ENCODE peak calls at places on chromosomes 13 and 19, in five cellular contexts. L, Z, U, V and I are unnamed samples.

GRCh38 chr13:81726037-81726726 is 1385.3 kb upstream of the SPRY2 start:
- DNase-seq in L (no peak), V (no peak), U (no peak), Z (no peak), I (no peak)

GRCh38 chr19:10424011-10424637 is 3.8 kb downstream of the PDE4A start:
- DNase-seq in Z (no peak), L (peak), U (peak), V (peak), I (peak)

GRCh38 chr19:13172335-13173128 is 22.3 kb downstream of the IER2 start:
- DNase-seq in L (peak), V (peak), Z (no peak), U (no peak), I (no peak)

GRCh38 chr13:110303644-110304043 is 3.3 kb downstream of the COL4A1 start:
- DNase-seq in Z (no peak), U (no peak), V (no peak), L (no peak), I (no peak)

GRCh38 chr13:97185751-97186150 is 36.4 kb upstream of the MBNL2 start:
- DNase-seq in U (no peak), V (no peak), L (no peak), Z (no peak), I (no peak)

GRCh38 chr19:11435833-11436313 is 438 bp downstream of the PRKCSH start:
- DNase-seq in Z (no peak), L (peak), U (no peak), V (peak), I (no peak)

GRCh38 chr13:77337159-77337558 is 10.3 kb upstream of the MYCBP2 start:
- DNase-seq in L (no peak), V (no peak), U (no peak), Z (no peak), I (no peak)

GRCh38 chr19:7899751-7900352 is 3.8 kb upstream of the MAP2K7 start:
- DNase-seq in V (no peak), U (no peak), L (no peak), Z (no peak), I (no peak)

GRCh38 chr13:73722120-73722519 is 412.1 kb downstream of the KLF12 start:
- DNase-seq in L (peak), U (no peak), Z (no peak), V (peak), I (no peak)

GRCh38 chr13:24208314-24208713 is 47.8 kb downstream of the SPATA13 start:
- DNase-seq in U (no peak), L (peak), V (peak), Z (no peak), I (no peak)

GRCh38 chr19:41377977-41378707 is 1.8 kb downstream of the TMEM91 start:
- DNase-seq in L (no peak), Z (peak), U (peak), V (peak), I (no peak)

GRCh38 chr13:23966691-23967615 is 69.7 kb upstream of the C1QTNF9B start:
- DNase-seq in U (no peak), Z (no peak), L (peak), V (peak), I (no peak)

GRCh38 chr19:3357731-3358391 is 8.5 kb upstream of the NFIC start:
- DNase-seq in Z (no peak), U (no peak), V (no peak), L (no peak), I (no peak)

GRCh38 chr19:39588066-39588465 is 14.3 kb upstream of the LGALS13 start:
- DNase-seq in V (no peak), L (no peak), Z (no peak), U (no peak), I (no peak)

DNA sequence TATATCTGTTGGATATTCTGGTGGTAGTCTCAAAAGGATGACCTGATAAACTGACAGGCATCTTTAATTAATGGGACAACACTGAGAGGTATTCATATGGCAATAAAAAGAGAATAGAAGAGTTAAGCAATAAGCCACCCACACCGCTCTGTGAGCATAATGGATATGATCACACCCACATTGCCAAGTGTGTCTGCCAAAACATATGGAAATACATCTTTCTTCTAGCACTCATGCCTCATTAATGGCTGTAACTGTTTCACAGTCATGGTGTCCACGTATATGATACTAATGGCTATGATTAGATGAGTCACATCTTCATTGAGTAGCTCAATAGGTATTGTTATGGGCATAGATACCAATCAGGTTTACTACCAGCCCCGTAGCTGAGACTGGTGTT is 13.1 kb downstream of the IGFL3 start:
- DNase-seq in Z (no peak), V (no peak), L (no peak), U (no peak), I (no peak)
- H3K14ac ChIP-seq in Z (no peak), V (no peak), L (no peak), U (no peak), I (no peak)

GRCh38 chr19:38550376-38550775 is 67.4 kb downstream of the MAP4K1 start:
- DNase-seq in L (no peak), U (no peak), Z (no peak), V (no peak), I (no peak)
- H3K14ac ChIP-seq in L (no peak), U (no peak), Z (no peak), V (no peak), I (no peak)

GRCh38 chr19:47742636-47743035 is 2.7 kb upstream of the NOP53 start:
- DNase-seq in Z (no peak), L (no peak), V (peak), U (no peak), I (no peak)
- H3K14ac ChIP-seq in Z (no peak), L (peak), V (no peak), U (no peak), I (peak)

GRCh38 chr13:113818700-113819295 is 45.1 kb downstream of the GAS6 start:
- DNase-seq in V (no peak), L (no peak), Z (no peak), U (no peak), I (no peak)

GRCh38 chr13:113819341-113819730 is 44.5 kb downstream of the GAS6 start:
- DNase-seq in L (no peak), U (no peak), Z (no peak), V (no peak), I (no peak)

GRCh38 chr13:113816925-113817859 is 46.7 kb downstream of the GAS6 start:
- DNase-seq in U (peak), L (peak), Z (no peak), V (peak), I (peak)

GRCh38 chr13:113816248-113816924 is 47.5 kb downstream of the GAS6 start:
- DNase-seq in V (peak), U (no peak), Z (no peak), L (peak), I (no peak)

GRCh38 chr13:113817860-113818691 is 45.8 kb downstream of the GAS6 start:
- DNase-seq in Z (no peak), V (no peak), U (no peak), L (no peak), I (no peak)
- H3K14ac ChIP-seq in Z (no peak), V (no peak), U (no peak), L (no peak), I (peak)

GRCh38 chr19:34480971-34481821 is at the start of gene WTIP:
- DNase-seq in Z (no peak), U (peak), V (peak), L (peak), I (peak)
- H3K14ac ChIP-seq in Z (no peak), U (peak), V (no peak), L (peak), I (peak)